ENCODE peak calls at places on chromosomes 16 and 17, in four cellular contexts. I is activated T-cell treated with anti-CD3 and anti-CD28 coated beads for 4 hours; G is HEK293T; D is CD8-positive, alpha-beta T cell. C is an unnamed sample.

GRCh38 chr17:14373587-14374259 is 72.8 kb downstream of the HS3ST3B1 start:
- DNase-seq in D (no peak), G (no peak), I (no peak), C (no peak)

GRCh38 chr17:10668771-10669170 is 11.7 kb upstream of the MYH3 start:
- DNase-seq in I (no peak), D (no peak), G (no peak), C (no peak)

GRCh38 chr16:89358030-89359005 is 132.0 kb downstream of the ANKRD11 start:
- DNase-seq in D (peak; percentile 35), I (no peak), G (no peak), C (no peak)

GRCh38 chr17:20236586-20237227 is 227.5 kb downstream of the SPECC1 start:
- DNase-seq in D (no peak), G (no peak), I (no peak), C (no peak)

GRCh38 chr17:81556175-81556691 is 4.1 kb upstream of the FAAP100 start:
- DNase-seq in D (no peak), G (no peak), I (no peak), C (no peak)

GRCh38 chr16:4415538-4416199 is 727 bp downstream of the CORO7 start:
- DNase-seq in I (peak; percentile 38), D (peak; percentile 52), G (peak; percentile 37), C (peak; percentile 57)

GRCh38 chr17:50170662-50171370 is 5.0 kb downstream of the SGCA start:
- DNase-seq in D (no peak), I (no peak), G (no peak), C (no peak)

GRCh38 chr16:10218490-10219206 is 36.4 kb upstream of the GRIN2A start:
- DNase-seq in G (no peak), I (no peak), D (no peak), C (no peak)